ENCODE peak calls at places on chromosomes 13 and 19, in ten cellular contexts. G is nephron progenitor cell; T is stimulated activated CD8-positive, alpha-beta memory T cell treated with anti-CD3 and anti-CD28 coated beads, Interleukin-4, amount 100 ng/mL, for 1 hour; S is NCI-H524 treated with DMSO at 0.1 percent for 48 hours; O is amygdala; R is AG09309; E is NCI-H1048; L is activated CD4-positive, CD25-positive, alpha-beta regulatory T cell treated with anti-CD3 and anti-CD28 coated beads, Interleukin-2, amount 50 U/mL, for 16 hours; V is substantia nigra; M is COR-L47. Q is an unnamed sample.

GRCh38 chr19:45076851-45077730 is 813 bp upstream of the ZNF296 start:
- DNase-seq in M (no peak), L (no peak), E (no peak), S (no peak), O (no peak), R (no peak), T (no peak), V (no peak), G (no peak), Q (no peak)

GRCh38 chr19:23399443-23399842 is 4.2 kb upstream of the ZNF91 start:
- DNase-seq in M (no peak), S (no peak), G (no peak), L (no peak), T (no peak), O (no peak), E (no peak), V (no peak), R (no peak), Q (no peak)

GRCh38 chr19:49427855-49428546 is 2.8 kb downstream of the GFY start:
- DNase-seq in L (no peak), V (no peak), S (no peak), G (peak; percentile 70), E (no peak), M (no peak), R (no peak), O (no peak), T (no peak), Q (no peak)

GRCh38 chr19:58150328-58150921 is at the start of gene ZNF329:
- DNase-seq in E (peak; percentile 58), G (peak; percentile 91), V (peak; percentile 66), S (peak; percentile 23), M (peak; percentile 85), T (peak; percentile 84), R (peak; percentile 32), L (peak; percentile 80), O (peak; percentile 65), Q (peak; percentile 90)

GRCh38 chr13:45472171-45472705 is 7.5 kb downstream of the COG3 start:
- DNase-seq in T (no peak), O (no peak), R (no peak), S (no peak), E (no peak), G (no peak), M (no peak), L (no peak), V (no peak), Q (no peak)

GRCh38 chr19:3538965-3539742 is at the start of gene TEKTIP1:
- DNase-seq in M (no peak), R (no peak), V (no peak), S (no peak), L (no peak), T (no peak), E (no peak), O (no peak), G (peak; percentile 32), Q (no peak)

GRCh38 chr19:5926641-5927438 is 12.8 kb downstream of the CAPS start:
- DNase-seq in G (peak; percentile 70), R (peak; percentile 83), L (no peak), M (no peak), V (no peak), E (no peak), S (no peak), O (no peak), T (no peak), Q (no peak)

GRCh38 chr19:12749938-12750521 is 1.6 kb upstream of the BEST2 start:
- DNase-seq in M (no peak), E (no peak), L (no peak), R (no peak), T (no peak), V (no peak), G (no peak), O (no peak), S (no peak), Q (no peak)

GRCh38 chr13:39976481-39976880 is 321.0 kb downstream of the COG6 start:
- DNase-seq in G (no peak), R (no peak), M (no peak), L (no peak), V (no peak), T (no peak), O (no peak), E (no peak), S (no peak), Q (no peak)

GRCh38 chr19:2332341-2333026 is 4.0 kb downstream of the SPPL2B start:
- DNase-seq in E (no peak), G (no peak), L (no peak), T (no peak), R (no peak), M (peak; percentile 57), S (no peak), O (no peak), V (no peak), Q (peak; percentile 28)

GRCh38 chr19:3608750-3609322 is 2.2 kb upstream of the TBXA2R start:
- DNase-seq in V (no peak), M (no peak), O (no peak), S (no peak), L (no peak), G (no peak), T (no peak), E (no peak), R (no peak), Q (no peak)

GRCh38 chr13:41544824-41545707 is 87.7 kb downstream of the RGCC start:
- DNase-seq in S (no peak), L (no peak), M (no peak), G (no peak), V (no peak), O (no peak), E (no peak), R (no peak), T (no peak), Q (no peak)

GRCh38 chr19:29596885-29597525 is 9.1 kb upstream of the POP4 start:
- DNase-seq in M (peak; percentile 9), T (no peak), G (peak; percentile 51), O (peak; percentile 7), S (no peak), E (no peak), L (no peak), R (no peak), V (no peak), Q (no peak)

GRCh38 chr19:6519289-6519688 is 11.5 kb upstream of the TNFSF9 start:
- DNase-seq in G (no peak), R (peak; percentile 39), V (no peak), L (no peak), T (no peak), O (no peak), M (no peak), E (no peak), S (no peak), Q (no peak)

GRCh38 chr19:36152061-36152885 is at the start of gene COX7A1:
- DNase-seq in T (no peak), L (no peak), E (no peak), M (no peak), G (no peak), S (no peak), O (no peak), V (no peak), R (no peak), Q (no peak)

GRCh38 chr13:111877906-111878305 is 189.0 kb upstream of the SOX1 start:
- DNase-seq in M (no peak), R (no peak), E (no peak), V (no peak), T (no peak), G (no peak), O (no peak), S (no peak), L (no peak), Q (no peak)

GRCh38 chr13:46982856-46983582 is 86.2 kb upstream of the HTR2A start:
- DNase-seq in G (no peak), L (no peak), R (no peak), V (no peak), M (no peak), O (no peak), E (no peak), T (no peak), S (no peak), Q (no peak)

GRCh38 chr19:41554902-41555301 is 21.1 kb upstream of the CEACAM21 start:
- DNase-seq in L (no peak), S (no peak), E (no peak), V (no peak), T (no peak), O (no peak), R (no peak), M (no peak), G (no peak), Q (no peak)

GRCh38 chr19:39131255-39131755 is 5.7 kb downstream of the PAK4 start:
- DNase-seq in O (no peak), L (no peak), V (no peak), S (peak; percentile 42), R (no peak), T (no peak), E (no peak), M (no peak), G (no peak), Q (no peak)

GRCh38 chr13:51006067-51006800 is 96.6 kb downstream of the RNASEH2B start:
- DNase-seq in E (no peak), R (no peak), G (no peak), T (no peak), V (no peak), O (no peak), L (no peak), M (no peak), S (no peak), Q (no peak)

GRCh38 chr19:53871448-53871847 is 3.8 kb downstream of the MYADM start:
- DNase-seq in E (no peak), S (no peak), M (no peak), G (no peak), L (no peak), O (no peak), T (no peak), R (no peak), V (no peak), Q (peak; percentile 34)